ENCODE peak calls at places on chromosomes 7 and 10, in nine cellular contexts. S, Q, I, C, G, N, Y, B and L are unnamed samples.

GRCh38 chr7:98470131-98470985 is 69.5 kb upstream of the BAIAP2L1 start:
- DNase-seq in S (no peak), Q (no peak), I (peak), C (no peak), G (no peak), N (peak), Y (peak), B (no peak), L (no peak)

GRCh38 chr10:30629653-30630052 is at the start of gene LYZL2:
- DNase-seq in S (no peak), Q (no peak), I (no peak), C (no peak), G (no peak), N (no peak), Y (no peak), B (no peak), L (no peak)

GRCh38 chr10:35384265-35384868 is 48.1 kb downstream of the CCNY start:
- DNase-seq in S (no peak), Q (no peak), I (no peak), C (no peak), G (no peak), N (no peak), Y (peak), B (no peak), L (no peak)

GRCh38 chr10:88974446-88975376 is 15.9 kb upstream of the FAS start:
- DNase-seq in S (no peak), Q (no peak), I (no peak), C (peak), G (no peak), N (no peak), Y (no peak), B (no peak), L (no peak)

GRCh38 chr10:124124123-124124768 is 30.8 kb upstream of the CHST15 start:
- DNase-seq in S (no peak), Q (no peak), I (no peak), C (no peak), G (no peak), N (no peak), Y (no peak), B (no peak), L (no peak)

GRCh38 chr7:1768835-1769234 is 98.8 kb downstream of the ELFN1 start:
- DNase-seq in S (no peak), Q (no peak), I (no peak), C (no peak), G (no peak), N (no peak), Y (no peak), B (no peak), L (no peak)

GRCh38 chr7:22821702-22822485 is 755 bp downstream of the TOMM7 start:
- DNase-seq in S (no peak), Q (no peak), I (no peak), C (peak), G (no peak), N (no peak), Y (no peak), B (no peak), L (no peak)

GRCh38 chr10:132542086-132542775 is 4.6 kb downstream of the INPP5A start:
- DNase-seq in S (no peak), Q (no peak), I (no peak), C (no peak), G (peak), N (no peak), Y (peak), B (no peak), L (no peak)

GRCh38 chr7:22948770-22949169 is 65.2 kb downstream of the HYCC1 start:
- DNase-seq in S (no peak), Q (no peak), I (no peak), C (no peak), G (no peak), N (no peak), Y (no peak), B (no peak), L (no peak)

GRCh38 chr7:76303829-76304505 is 1.5 kb downstream of the HSPB1 start:
- DNase-seq in S (no peak), Q (peak), I (no peak), C (peak), G (no peak), N (no peak), Y (peak), B (no peak), L (no peak)

GRCh38 chr7:51000956-51001355 is 218.3 kb upstream of the GRB10 start:
- DNase-seq in S (no peak), Q (no peak), I (no peak), C (no peak), G (no peak), N (no peak), Y (no peak), B (no peak), L (no peak)

GRCh38 chr7:152869677-152870051 is 110.1 kb downstream of the ACTR3B start:
- DNase-seq in S (no peak), Q (peak), I (no peak), C (no peak), G (no peak), N (no peak), Y (peak), B (no peak), L (no peak)

GRCh38 chr10:1040133-1040532 is 8.8 kb downstream of the IDI1 start:
- DNase-seq in S (no peak), Q (no peak), I (no peak), C (no peak), G (no peak), N (no peak), Y (no peak), B (no peak), L (no peak)

GRCh38 chr10:59913547-59914237 is 7.3 kb upstream of the CCDC6 start:
- DNase-seq in S (no peak), Q (no peak), I (no peak), C (no peak), G (no peak), N (no peak), Y (no peak), B (no peak), L (no peak)

GRCh38 chr7:143494622-143495021 is 16.9 kb downstream of the TAS2R41 start:
- DNase-seq in S (no peak), Q (no peak), I (no peak), C (no peak), G (no peak), N (no peak), Y (no peak), B (no peak), L (no peak)

GRCh38 chr10:109866168-109866994 is 56.9 kb downstream of the XPNPEP1 start:
- DNase-seq in S (no peak), Q (no peak), I (no peak), C (no peak), G (no peak), N (no peak), Y (no peak), B (no peak), L (no peak)

GRCh38 chr10:112792487-112793196 is 157.4 kb upstream of the TCF7L2 start:
- DNase-seq in S (no peak), Q (no peak), I (no peak), C (no peak), G (peak), N (no peak), Y (no peak), B (no peak), L (peak)

GRCh38 chr7:155214328-155214986 is 83.2 kb upstream of the INSIG1 start:
- DNase-seq in S (no peak), Q (no peak), I (no peak), C (no peak), G (no peak), N (no peak), Y (peak), B (peak), L (no peak)

GRCh38 chr7:96327429-96327828 is 5.5 kb upstream of the SLC25A13 start:
- DNase-seq in S (no peak), Q (no peak), I (no peak), C (no peak), G (no peak), N (no peak), Y (no peak), B (no peak), L (no peak)

GRCh38 chr7:152902054-152902453 is 142.5 kb downstream of the ACTR3B start:
- DNase-seq in S (no peak), Q (no peak), I (no peak), C (no peak), G (no peak), N (no peak), Y (no peak), B (no peak), L (no peak)

GRCh38 chr10:10865303-10865702 is 152.4 kb upstream of the CELF2 start:
- DNase-seq in S (no peak), Q (no peak), I (no peak), C (no peak), G (no peak), N (no peak), Y (no peak), B (no peak), L (no peak)

GRCh38 chr10:30931094-30931493 is 100.6 kb downstream of the ZNF438 start:
- DNase-seq in S (no peak), Q (no peak), I (no peak), C (no peak), G (no peak), N (no peak), Y (no peak), B (no peak), L (no peak)

GRCh38 chr7:17902599-17902998 is 37.7 kb downstream of the SNX13 start:
- DNase-seq in S (no peak), Q (no peak), I (no peak), C (no peak), G (no peak), N (no peak), Y (peak), B (no peak), L (no peak)

GRCh38 chr10:100894033-100894432 is 18.7 kb upstream of the SLF2 start:
- DNase-seq in S (no peak), Q (peak), I (no peak), C (no peak), G (no peak), N (no peak), Y (no peak), B (peak), L (no peak)

GRCh38 chr10:1602037-1602471 is 135.3 kb downstream of the ADARB2 start:
- DNase-seq in S (no peak), Q (no peak), I (no peak), C (no peak), G (no peak), N (no peak), Y (no peak), B (no peak), L (no peak)

GRCh38 chr7:79412438-79412837 is 41.0 kb downstream of the MAGI2 start:
- DNase-seq in S (no peak), Q (no peak), I (no peak), C (no peak), G (no peak), N (no peak), Y (no peak), B (no peak), L (no peak)

GRCh38 chr10:29136401-29136800 is 152.5 kb upstream of the LYZL1 start:
- DNase-seq in S (no peak), Q (no peak), I (no peak), C (no peak), G (no peak), N (no peak), Y (no peak), B (no peak), L (no peak)

GRCh38 chr10:86556933-86557649 is 35.5 kb upstream of the WAPL start:
- DNase-seq in S (no peak), Q (no peak), I (no peak), C (no peak), G (no peak), N (no peak), Y (no peak), B (no peak), L (no peak)

GRCh38 chr10:69899727-69900595 is 98.3 kb downstream of the COL13A1 start:
- DNase-seq in S (no peak), Q (no peak), I (no peak), C (no peak), G (no peak), N (no peak), Y (no peak), B (no peak), L (no peak)

GRCh38 chr10:17445400-17445998 is 8.9 kb downstream of the ST8SIA6 start:
- DNase-seq in S (no peak), Q (no peak), I (no peak), C (no peak), G (no peak), N (no peak), Y (no peak), B (peak), L (no peak)

GRCh38 chr7:156493942-156494341 is 146.6 kb upstream of the RNF32 start:
- DNase-seq in S (no peak), Q (no peak), I (no peak), C (no peak), G (no peak), N (no peak), Y (no peak), B (no peak), L (no peak)

GRCh38 chr7:158274404-158274811 is 313.2 kb downstream of the PTPRN2 start:
- DNase-seq in S (no peak), Q (no peak), I (no peak), C (no peak), G (peak), N (no peak), Y (peak), B (no peak), L (no peak)

GRCh38 chr7:30914611-30915601 is 3.3 kb downstream of the AQP1 start:
- DNase-seq in S (no peak), Q (no peak), I (no peak), C (no peak), G (peak), N (no peak), Y (peak), B (no peak), L (no peak)

DNA sequence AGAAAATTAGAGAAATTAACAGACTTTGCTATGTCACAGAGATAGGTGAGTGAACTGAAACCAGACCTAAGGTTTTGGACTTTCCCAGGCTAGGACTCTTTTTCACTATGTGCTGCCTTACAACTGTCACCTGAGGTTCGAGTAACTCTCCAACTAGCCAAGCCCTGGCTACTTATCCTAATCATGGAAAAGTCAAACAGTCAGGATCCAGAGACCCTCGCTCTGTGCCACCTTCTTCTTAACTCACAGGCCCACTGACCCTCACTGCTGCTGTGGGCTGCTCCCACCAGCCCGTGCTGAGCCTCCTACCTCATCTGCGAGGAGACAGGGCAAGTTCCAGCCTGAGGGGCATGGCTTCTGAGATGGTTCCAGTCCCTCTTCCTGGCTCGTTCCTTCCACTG is 211.4 kb upstream of the KLF14 start:
- DNase-seq in S (no peak), Q (no peak), I (no peak), C (no peak), G (no peak), N (no peak), Y (no peak), B (no peak), L (no peak)
- H3K4me3 ChIP-seq in S (no peak), Q (no peak), I (no peak), C (peak), G (no peak), N (no peak), Y (no peak), B (no peak), L (no peak)

GRCh38 chr7:125924037-125924436 is 994.4 kb upstream of the POT1 start:
- DNase-seq in S (no peak), Q (no peak), I (no peak), C (no peak), G (no peak), N (no peak), Y (no peak), B (no peak), L (no peak)
- H3K4me3 ChIP-seq in S (no peak), Q (no peak), I (peak), C (no peak), G (no peak), N (no peak), Y (no peak), B (no peak), L (no peak)

GRCh38 chr7:81767883-81768282 is 2.0 kb downstream of the HGF start:
- DNase-seq in S (no peak), Q (no peak), I (no peak), C (no peak), G (no peak), N (no peak), Y (no peak), B (no peak), L (peak)
- H3K4me3 ChIP-seq in S (no peak), Q (no peak), I (no peak), C (no peak), G (peak), N (no peak), Y (peak), B (peak), L (peak)

GRCh38 chr7:111727905-111728634 is 165.8 kb upstream of the IMMP2L start:
- DNase-seq in S (no peak), Q (no peak), I (no peak), C (no peak), G (no peak), N (no peak), Y (peak), B (no peak), L (no peak)
- H3K4me3 ChIP-seq in S (no peak), Q (no peak), I (no peak), C (no peak), G (no peak), N (no peak), Y (no peak), B (no peak), L (no peak)

GRCh38 chr7:70762697-70763096 is 369.2 kb upstream of the GALNT17 start:
- DNase-seq in S (no peak), Q (no peak), I (no peak), C (no peak), G (no peak), N (no peak), Y (no peak), B (no peak), L (no peak)
- H3K4me3 ChIP-seq in S (no peak), Q (no peak), I (no peak), C (no peak), G (no peak), N (no peak), Y (no peak), B (no peak), L (no peak)

GRCh38 chr7:32427769-32428291 is 62.4 kb downstream of the LSM5 start:
- DNase-seq in S (peak), Q (peak), I (peak), C (peak), G (peak), N (peak), Y (peak), B (peak), L (peak)

GRCh38 chr7:32428546-32428945 is 61.6 kb downstream of the LSM5 start:
- DNase-seq in S (no peak), Q (no peak), I (no peak), C (no peak), G (no peak), N (no peak), Y (no peak), B (no peak), L (no peak)
- H3K4me3 ChIP-seq in S (no peak), Q (no peak), I (peak), C (no peak), G (no peak), N (no peak), Y (no peak), B (no peak), L (no peak)

GRCh38 chr10:62058476-62058875 is 157.0 kb downstream of the ARID5B start:
- DNase-seq in S (no peak), Q (no peak), I (no peak), C (no peak), G (no peak), N (no peak), Y (no peak), B (no peak), L (no peak)
- H3K4me3 ChIP-seq in S (no peak), Q (no peak), I (no peak), C (no peak), G (no peak), N (no peak), Y (no peak), B (peak), L (no peak)